ENCODE peak calls at places on chromosomes 13 and 19, in four cellular contexts. H is CD4-positive, alpha-beta T cell; P is mucosa of gallbladder; R is activated T-helper 2 cell treated with anti-CD3 and anti-CD28 coated beads, Interferon-gamma antibody, Interleukin-2, Interleukin-4, amounts not matched to agents 10 μg/mL and 5 μg/mL and 100 μg/mL, durations not matched to agents 14 hours and 24 hours and 36 hours. N is an unnamed sample.

GRCh38 chr19:9914315-9915207 is 21.8 kb downstream of the OLFM2 start:
- DNase-seq in H (peak), P (peak), R (peak), N (peak)

GRCh38 chr13:34070544-34071303 is 252.8 kb downstream of the RFC3 start:
- DNase-seq in H (no peak), P (no peak), R (no peak), N (no peak)

GRCh38 chr13:99280166-99280565 is 22.0 kb upstream of the GPR18 start:
- DNase-seq in H (no peak), P (no peak), R (no peak), N (no peak)

GRCh38 chr19:1154731-1155351 is 19.2 kb downstream of the SBNO2 start:
- DNase-seq in H (no peak), P (peak), R (no peak), N (no peak)

GRCh38 chr19:18697680-18698079 is 14.2 kb downstream of the CRTC1 start:
- DNase-seq in H (no peak), P (peak), R (no peak), N (no peak)

GRCh38 chr19:2540646-2541454 is 64.9 kb downstream of the GADD45B start:
- DNase-seq in H (no peak), P (peak), R (no peak), N (no peak)

GRCh38 chr19:661427-662196 is 1.4 kb downstream of the RNF126 start:
- DNase-seq in H (peak), P (no peak), R (peak), N (no peak)

GRCh38 chr13:27783111-27783510 is 9.2 kb upstream of the GSX1 start:
- DNase-seq in H (no peak), P (no peak), R (no peak), N (no peak)

GRCh38 chr19:1064661-1065605 is 2.0 kb upstream of the ARHGAP45 start:
- DNase-seq in H (peak), P (peak), R (peak), N (peak)

GRCh38 chr19:48511321-48511731 is 309 bp downstream of the LMTK3 start:
- DNase-seq in H (no peak), P (no peak), R (no peak), N (no peak)

GRCh38 chr19:2274937-2275535 is 6.9 kb downstream of the PEAK3 start:
- DNase-seq in H (peak), P (peak), R (peak), N (peak)

GRCh38 chr13:95382411-95382810 is 81.2 kb upstream of the ABCC4 start:
- DNase-seq in H (no peak), P (no peak), R (no peak), N (no peak)

GRCh38 chr13:52356327-52356726 is 49.6 kb downstream of the THSD1 start:
- DNase-seq in H (no peak), P (no peak), R (no peak), N (no peak)

GRCh38 chr13:81929988-81930387 is 1589.1 kb upstream of the SPRY2 start:
- DNase-seq in H (no peak), P (no peak), R (no peak), N (no peak)

GRCh38 chr19:38736036-38736412 is 8.2 kb downstream of the CAPN12 start:
- DNase-seq in H (peak), P (peak), R (peak), N (no peak)

N was measured in GDM1.